ENCODE peak calls at places on chromosomes 6 and 20, in nine cellular contexts. T is GM23338, J is HepG2, Q is spleen, I is HCT116, K is HL-60, A is SK-N-SH, U is sigmoid colon, N is suprapubic skin. F is an unnamed sample.

GRCh38 chr6:89539779-89540178 is 98.8 kb downstream of the LYRM2 start:
- DNase-seq in A (no peak), T (no peak), Q (no peak), N (no peak), U (no peak), K (no peak), J (no peak), I (no peak), F (no peak)

GRCh38 chr20:33299111-33299603 is 16.1 kb downstream of the BPIFB1 start:
- DNase-seq in T (peak), N (no peak), U (peak), Q (peak), K (peak), J (peak), A (peak), I (peak), F (peak)

GRCh38 chr6:158066161-158066781 is 84.6 kb downstream of the SYNJ2 start:
- DNase-seq in U (peak), K (no peak), I (no peak), Q (no peak), J (no peak), A (no peak), N (no peak), T (no peak), F (no peak)

GRCh38 chr20:47124235-47124717 is 229.6 kb downstream of the EYA2 start:
- DNase-seq in J (no peak), Q (no peak), K (peak), U (no peak), T (no peak), N (no peak), A (no peak), I (no peak), F (no peak)

GRCh38 chr20:59573837-59574236 is 30.5 kb upstream of the PHACTR3 start:
- DNase-seq in K (no peak), N (no peak), I (no peak), U (no peak), Q (peak), A (peak), J (no peak), T (no peak), F (no peak)

GRCh38 chr6:44072959-44073611 is 54.2 kb downstream of the MRPL14 start:
- DNase-seq in A (peak), N (no peak), J (peak), U (peak), Q (peak), K (peak), T (peak), I (no peak), F (peak)

GRCh38 chr6:6795396-6795795 is 206.9 kb downstream of the LY86 start:
- DNase-seq in J (no peak), U (no peak), A (no peak), K (no peak), I (no peak), Q (no peak), T (no peak), N (no peak), F (no peak)

GRCh38 chr6:46097381-46097780 is 32.4 kb upstream of the ENPP4 start:
- DNase-seq in A (no peak), K (no peak), N (no peak), U (no peak), I (no peak), Q (no peak), T (no peak), J (no peak), F (no peak)

GRCh38 chr6:3956054-3956453 is 106.9 kb downstream of the FAM50B start:
- DNase-seq in J (peak), I (no peak), N (no peak), U (no peak), T (no peak), A (no peak), K (no peak), Q (no peak), F (no peak)

GRCh38 chr6:40398810-40399477 is 188.2 kb downstream of the LRFN2 start:
- DNase-seq in U (no peak), T (peak), Q (no peak), I (peak), A (no peak), J (no peak), N (no peak), K (no peak), F (no peak)

GRCh38 chr6:3422457-3422816 is 34.4 kb downstream of the SLC22A23 start:
- DNase-seq in T (no peak), U (no peak), Q (no peak), I (no peak), N (no peak), J (no peak), A (no peak), K (no peak), F (no peak)

GRCh38 chr20:60000271-60001026 is 42.2 kb downstream of the CDH26 start:
- DNase-seq in T (peak), J (no peak), A (no peak), N (no peak), Q (no peak), U (no peak), I (no peak), K (peak), F (no peak)

GRCh38 chr6:89792881-89793280 is 26.7 kb downstream of the MDN1 start:
- DNase-seq in U (no peak), N (no peak), T (peak), J (peak), Q (no peak), K (peak), I (peak), A (peak), F (peak)

GRCh38 chr6:13559968-13560650 is 14.3 kb upstream of the SIRT5 start:
- DNase-seq in N (no peak), K (no peak), A (no peak), U (no peak), I (no peak), Q (no peak), J (no peak), T (no peak), F (no peak)

GRCh38 chr20:40331249-40331648 is 357.8 kb downstream of the MAFB start:
- DNase-seq in U (no peak), N (no peak), I (no peak), A (no peak), K (no peak), T (no peak), Q (no peak), J (no peak), F (no peak)

GRCh38 chr6:91681341-91681740 is 1094.5 kb upstream of the MAP3K7 start:
- DNase-seq in U (no peak), I (no peak), N (no peak), A (no peak), J (no peak), Q (no peak), K (no peak), T (no peak), F (no peak)

GRCh38 chr6:26199773-26200728 is 112.8 kb downstream of the HFE start:
- DNase-seq in Q (no peak), N (no peak), J (no peak), K (no peak), I (peak), U (peak), A (no peak), T (peak), F (no peak)

GRCh38 chr6:3266170-3266569 is 7.4 kb downstream of the PSMG4 start:
- DNase-seq in N (no peak), T (no peak), J (no peak), U (no peak), I (no peak), K (no peak), Q (no peak), A (no peak), F (no peak)

GRCh38 chr6:122028933-122029332 is 370.5 kb upstream of the HSF2 start:
- DNase-seq in K (no peak), I (peak), J (no peak), U (no peak), Q (no peak), A (no peak), N (no peak), T (no peak), F (no peak)

GRCh38 chr20:46960536-46960935 is 65.9 kb downstream of the EYA2 start:
- DNase-seq in T (no peak), J (no peak), U (no peak), Q (no peak), K (no peak), A (no peak), I (no peak), N (no peak), F (no peak)

GRCh38 chr20:44695295-44696230 is 19.6 kb upstream of the CCN5 start:
- DNase-seq in T (no peak), U (no peak), K (no peak), I (no peak), A (no peak), Q (no peak), J (no peak), N (no peak), F (no peak)
- H3K27ac ChIP-seq in T (no peak), U (peak), K (no peak), I (no peak), A (peak), Q (no peak), J (no peak), N (peak), F (no peak)

DNA sequence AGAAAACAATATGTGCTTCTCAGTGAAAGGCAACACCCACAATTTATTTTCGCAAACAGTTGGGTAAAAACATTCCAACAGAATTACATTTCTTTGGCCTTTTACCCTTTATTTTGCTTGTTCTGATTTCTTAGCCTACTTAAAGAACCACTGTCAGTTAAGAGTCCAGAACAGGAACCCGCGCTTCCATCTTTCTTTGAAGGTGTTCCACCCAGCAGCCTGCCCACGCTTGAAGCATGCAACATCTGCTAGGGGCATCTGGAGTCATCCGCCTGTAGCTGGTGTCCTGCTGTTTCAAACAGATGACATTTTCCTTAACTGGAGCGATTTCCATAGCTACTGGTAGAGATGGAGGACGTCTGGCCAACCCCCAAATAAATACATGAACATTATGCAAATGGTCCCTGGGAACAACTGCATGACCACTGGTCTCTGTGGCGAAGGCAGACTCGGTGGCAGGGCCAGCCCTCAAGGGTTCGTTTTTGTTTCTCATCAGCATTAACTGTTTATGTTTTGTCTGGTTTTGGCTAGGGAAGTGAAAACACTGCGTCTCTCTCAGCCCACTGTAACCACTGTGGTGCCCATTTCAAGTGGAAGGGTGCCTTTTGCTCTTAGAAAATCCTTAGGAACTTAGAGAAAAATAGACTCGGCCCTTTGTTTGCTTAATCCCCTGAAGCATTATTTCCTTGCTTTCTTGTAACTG is 51.6 kb downstream of the LAMA4 start:
- DNase-seq in A (peak), J (no peak), N (no peak), T (no peak), K (no peak), Q (no peak), I (no peak), U (no peak), F (no peak)
- H3K4me3 ChIP-seq in A (no peak), J (no peak), N (no peak), T (no peak), K (no peak), Q (no peak), I (no peak), U (no peak), F (no peak)

GRCh38 chr6:124962617-124963415 is 579 bp downstream of the RNF217 start:
- DNase-seq in Q (peak), A (peak), I (no peak), T (peak), N (no peak), K (no peak), U (peak), J (no peak), F (peak)

GRCh38 chr6:124960757-124961467 is 1.3 kb upstream of the RNF217 start:
- DNase-seq in J (no peak), U (no peak), N (no peak), A (no peak), K (no peak), Q (no peak), T (no peak), I (no peak), F (no peak)

GRCh38 chr6:124963416-124964083 is 1.3 kb downstream of the RNF217 start:
- DNase-seq in U (no peak), Q (no peak), N (no peak), A (no peak), J (no peak), K (no peak), I (no peak), T (peak), F (no peak)

GRCh38 chr6:124961468-124961783 is 811 bp upstream of the RNF217 start:
- DNase-seq in T (no peak), A (no peak), U (no peak), N (no peak), Q (no peak), J (no peak), I (no peak), K (no peak), F (no peak)

GRCh38 chr6:124961784-124962611 is at the start of gene RNF217:
- DNase-seq in A (peak), N (peak), I (no peak), Q (peak), J (no peak), K (no peak), U (peak), T (peak), F (peak)
- TF ChIP-seq POLR2AphosphoS5 in A (no peak), N (no peak), I (peak), Q (peak), J (no peak), K (no peak), U (peak), T (no peak), F (peak)

GRCh38 chr6:134849920-134850447 is 99.9 kb downstream of the ALDH8A1 start:
- DNase-seq in I (no peak), A (no peak), T (no peak), N (no peak), U (no peak), Q (no peak), J (peak), K (no peak), F (no peak)

GRCh38 chr6:134853111-134854055 is 96.5 kb downstream of the ALDH8A1 start:
- DNase-seq in T (no peak), A (no peak), K (no peak), U (no peak), N (no peak), J (peak), I (peak), Q (no peak), F (peak)

GRCh38 chr6:134851548-134851947 is 98.4 kb downstream of the ALDH8A1 start:
- DNase-seq in N (no peak), Q (no peak), J (no peak), I (no peak), T (no peak), K (no peak), U (no peak), A (no peak), F (no peak)

GRCh38 chr6:134848076-134848475 is 101.8 kb downstream of the ALDH8A1 start:
- DNase-seq in Q (no peak), N (no peak), I (no peak), A (no peak), K (no peak), U (no peak), T (no peak), J (no peak), F (peak)

DNA sequence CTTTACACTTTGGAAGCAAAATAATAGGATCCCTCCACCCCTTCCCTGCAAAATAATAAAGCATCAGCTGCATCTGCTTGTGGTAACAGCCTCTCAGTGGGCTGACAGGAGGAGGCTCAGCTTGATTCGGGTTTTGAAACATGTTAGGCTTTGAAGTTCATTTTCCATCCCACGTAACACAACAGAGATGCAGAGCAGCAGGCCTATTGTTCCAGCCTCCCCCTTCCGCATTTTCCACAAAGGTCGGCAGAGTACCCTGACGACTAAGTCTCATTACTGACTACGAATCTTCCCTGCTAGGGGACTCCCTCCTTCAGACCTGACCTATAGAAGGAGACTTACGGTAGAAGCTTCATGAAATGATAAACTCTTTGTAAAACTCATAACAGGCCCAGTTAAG is 99.0 kb downstream of the ALDH8A1 start:
- DNase-seq in Q (no peak), N (no peak), A (no peak), I (no peak), U (no peak), J (no peak), T (peak), K (no peak), F (no peak)
- H3K27ac ChIP-seq in Q (no peak), N (no peak), A (no peak), I (no peak), U (no peak), J (no peak), T (no peak), K (no peak), F (no peak)

GRCh38 chr6:133223458-133224014 is 17.6 kb upstream of the EYA4 start:
- DNase-seq in Q (no peak), N (no peak), J (no peak), K (no peak), A (no peak), U (no peak), I (no peak), T (no peak), F (no peak)
- H3K4me3 ChIP-seq in Q (no peak), N (no peak), J (no peak), K (no peak), A (no peak), U (no peak), I (no peak), T (no peak), F (no peak)

DNA sequence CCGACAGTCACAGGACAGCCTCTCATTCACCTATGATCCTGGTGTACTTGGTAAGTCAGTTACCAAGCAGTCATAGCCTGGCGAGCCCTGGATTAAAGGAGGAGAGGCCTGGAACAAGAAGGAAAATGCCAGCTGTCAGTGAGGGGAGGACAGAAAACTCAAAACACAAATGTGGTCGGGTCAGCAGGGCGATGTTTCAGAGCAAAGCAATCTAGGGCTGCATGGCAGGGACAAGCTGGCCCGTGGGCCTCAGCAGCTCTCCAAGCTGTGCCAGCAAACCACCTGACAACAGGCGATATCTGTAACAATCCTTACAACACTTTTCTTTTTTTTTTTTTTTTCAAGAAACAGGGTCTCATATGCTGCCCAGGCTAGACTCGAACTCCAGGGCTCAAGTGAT is 40.3 kb downstream of the MGME1 start:
- DNase-seq in N (no peak), I (no peak), Q (peak), J (no peak), K (no peak), U (no peak), T (no peak), A (no peak), F (no peak)
- TF ChIP-seq POLR2AphosphoS5 in N (no peak), I (no peak), Q (no peak), J (no peak), K (no peak), U (no peak), T (no peak), A (no peak), F (no peak)

GRCh38 chr6:151698921-151699705 is 108.4 kb upstream of the ESR1 start:
- DNase-seq in U (no peak), I (no peak), K (no peak), T (no peak), N (no peak), Q (no peak), A (no peak), J (no peak), F (no peak)
- H3K27ac ChIP-seq in U (no peak), I (no peak), K (no peak), T (no peak), N (no peak), Q (no peak), A (no peak), J (no peak), F (no peak)

GRCh38 chr6:12439296-12439695 is 149.1 kb downstream of the EDN1 start:
- DNase-seq in A (no peak), U (no peak), Q (no peak), T (no peak), K (no peak), N (no peak), I (no peak), J (no peak), F (no peak)
- H3K4me3 ChIP-seq in A (no peak), U (no peak), Q (no peak), T (no peak), K (no peak), N (no peak), I (no peak), J (no peak), F (no peak)